ENCODE peak calls at places on chromosome 4, in four cellular contexts. G, W, K and Y are unnamed samples.
A peak's percentile ranks its signal among the peaks of the same experiment; 100 is the strongest.

GRCh38 chr4:74005528-74005927 is 7.1 kb upstream of the CXCL5 start:
- DNase-seq in W (no peak), G (no peak), K (no peak), Y (no peak)

GRCh38 chr4:75004755-75005668 is 72.1 kb downstream of the PARM1 start:
- DNase-seq in K (no peak), W (no peak), G (no peak), Y (no peak)

GRCh38 chr4:90120037-90120436 is 7.2 kb upstream of the CCSER1 start:
- DNase-seq in W (no peak), K (peak; percentile 4), G (no peak), Y (no peak)

GRCh38 chr4:160175064-160175643 is 1072.3 kb downstream of the RAPGEF2 start:
- DNase-seq in W (no peak), G (no peak), K (peak; percentile 16), Y (no peak)

GRCh38 chr4:153038493-153039311 is 102.6 kb downstream of the FHDC1 start:
- DNase-seq in K (no peak), G (no peak), W (no peak), Y (no peak)

GRCh38 chr4:112119358-112119783 is 25.9 kb upstream of the FAM241A start:
- DNase-seq in G (peak; percentile 7), K (no peak), W (no peak), Y (no peak)

GRCh38 chr4:118032691-118033090 is 1.6 kb upstream of the NDST3 start:
- DNase-seq in K (peak; percentile 54), W (no peak), G (no peak), Y (no peak)

GRCh38 chr4:1776521-1777161 is 16.5 kb upstream of the FGFR3 start:
- DNase-seq in G (no peak), K (no peak), W (no peak), Y (no peak)